ENCODE peak calls at places on chromosomes 4 and X, in eight cellular contexts. One of them, this sample, is unnamed.

GRCh38 chr4:13159041-13159620 is 325.0 kb downstream of the RAB28 start:
- ATAC-seq in stimulated activated effector memory CD8-positive, alpha-beta T cell treated with anti-CD3 and anti-CD28 coated beads, Interleukin-12 subunit alpha, Interleukin-12 subunit beta, amount 100 ng/mL, for 72 hours: no peak
- ATAC-seq in Right ventricle myocardium inferior: no peak
- ATAC-seq in K562: no peak
- ATAC-seq in central memory CD8-positive, alpha-beta T cell: no peak
- ATAC-seq in B cell: no peak
- ATAC-seq in PC-3: no peak
- ATAC-seq in CD8-positive, alpha-beta T cell: no peak
- ATAC-seq in this sample: no peak

GRCh38 chrX:14922437-14922836 is 49.2 kb downstream of the MOSPD2 start:
- ATAC-seq in stimulated activated effector memory CD8-positive, alpha-beta T cell treated with anti-CD3 and anti-CD28 coated beads, Interleukin-12 subunit alpha, Interleukin-12 subunit beta, amount 100 ng/mL, for 72 hours: no peak
- ATAC-seq in Right ventricle myocardium inferior: no peak
- ATAC-seq in K562: no peak
- ATAC-seq in central memory CD8-positive, alpha-beta T cell: no peak
- ATAC-seq in B cell: no peak
- ATAC-seq in PC-3: peak
- ATAC-seq in CD8-positive, alpha-beta T cell: no peak
- ATAC-seq in this sample: no peak

GRCh38 chrX:40094041-40094899 is 3.5 kb downstream of the BCOR start:
- ATAC-seq in stimulated activated effector memory CD8-positive, alpha-beta T cell treated with anti-CD3 and anti-CD28 coated beads, Interleukin-12 subunit alpha, Interleukin-12 subunit beta, amount 100 ng/mL, for 72 hours: no peak
- ATAC-seq in Right ventricle myocardium inferior: peak
- ATAC-seq in K562: peak
- ATAC-seq in central memory CD8-positive, alpha-beta T cell: no peak
- ATAC-seq in B cell: no peak
- ATAC-seq in PC-3: peak
- ATAC-seq in CD8-positive, alpha-beta T cell: no peak
- ATAC-seq in this sample: peak

GRCh38 chrX:22533898-22534297 is 261.2 kb downstream of the CBLL2 start:
- ATAC-seq in stimulated activated effector memory CD8-positive, alpha-beta T cell treated with anti-CD3 and anti-CD28 coated beads, Interleukin-12 subunit alpha, Interleukin-12 subunit beta, amount 100 ng/mL, for 72 hours: no peak
- ATAC-seq in Right ventricle myocardium inferior: no peak
- ATAC-seq in K562: no peak
- ATAC-seq in central memory CD8-positive, alpha-beta T cell: no peak
- ATAC-seq in B cell: peak
- ATAC-seq in PC-3: no peak
- ATAC-seq in CD8-positive, alpha-beta T cell: no peak
- ATAC-seq in this sample: no peak

GRCh38 chrX:21735753-21736127 is 22.2 kb downstream of the SMPX start:
- ATAC-seq in stimulated activated effector memory CD8-positive, alpha-beta T cell treated with anti-CD3 and anti-CD28 coated beads, Interleukin-12 subunit alpha, Interleukin-12 subunit beta, amount 100 ng/mL, for 72 hours: no peak
- ATAC-seq in Right ventricle myocardium inferior: no peak
- ATAC-seq in K562: no peak
- ATAC-seq in central memory CD8-positive, alpha-beta T cell: no peak
- ATAC-seq in B cell: no peak
- ATAC-seq in PC-3: no peak
- ATAC-seq in CD8-positive, alpha-beta T cell: no peak
- ATAC-seq in this sample: no peak

GRCh38 chr4:38078590-38079381 is 118.6 kb downstream of the PTTG2 start:
- ATAC-seq in stimulated activated effector memory CD8-positive, alpha-beta T cell treated with anti-CD3 and anti-CD28 coated beads, Interleukin-12 subunit alpha, Interleukin-12 subunit beta, amount 100 ng/mL, for 72 hours: peak
- ATAC-seq in Right ventricle myocardium inferior: no peak
- ATAC-seq in K562: no peak
- ATAC-seq in central memory CD8-positive, alpha-beta T cell: no peak
- ATAC-seq in B cell: no peak
- ATAC-seq in PC-3: peak
- ATAC-seq in CD8-positive, alpha-beta T cell: no peak
- ATAC-seq in this sample: no peak

GRCh38 chrX:75096331-75096730 is 59.8 kb downstream of the ABCB7 start:
- ATAC-seq in stimulated activated effector memory CD8-positive, alpha-beta T cell treated with anti-CD3 and anti-CD28 coated beads, Interleukin-12 subunit alpha, Interleukin-12 subunit beta, amount 100 ng/mL, for 72 hours: no peak
- ATAC-seq in Right ventricle myocardium inferior: no peak
- ATAC-seq in K562: no peak
- ATAC-seq in central memory CD8-positive, alpha-beta T cell: no peak
- ATAC-seq in B cell: no peak
- ATAC-seq in PC-3: no peak
- ATAC-seq in CD8-positive, alpha-beta T cell: no peak
- ATAC-seq in this sample: no peak

GRCh38 chr4:83605744-83606172 is 69.8 kb downstream of the GPAT3 start:
- ATAC-seq in stimulated activated effector memory CD8-positive, alpha-beta T cell treated with anti-CD3 and anti-CD28 coated beads, Interleukin-12 subunit alpha, Interleukin-12 subunit beta, amount 100 ng/mL, for 72 hours: no peak
- ATAC-seq in Right ventricle myocardium inferior: no peak
- ATAC-seq in K562: no peak
- ATAC-seq in central memory CD8-positive, alpha-beta T cell: no peak
- ATAC-seq in B cell: no peak
- ATAC-seq in PC-3: peak
- ATAC-seq in CD8-positive, alpha-beta T cell: no peak
- ATAC-seq in this sample: no peak

GRCh38 chr4:169080970-169081369 is 70.9 kb upstream of the CBR4 start:
- ATAC-seq in stimulated activated effector memory CD8-positive, alpha-beta T cell treated with anti-CD3 and anti-CD28 coated beads, Interleukin-12 subunit alpha, Interleukin-12 subunit beta, amount 100 ng/mL, for 72 hours: no peak
- ATAC-seq in Right ventricle myocardium inferior: peak
- ATAC-seq in K562: no peak
- ATAC-seq in central memory CD8-positive, alpha-beta T cell: no peak
- ATAC-seq in B cell: no peak
- ATAC-seq in PC-3: no peak
- ATAC-seq in CD8-positive, alpha-beta T cell: no peak
- ATAC-seq in this sample: no peak